ENCODE peak calls at places on chromosomes 13 and 19, in six cellular contexts. W is HepG2, C is H1, T is GM12878, N is K562, K is GM12892. A is an unnamed sample.

GRCh38 chr13:28754698-28755545 is 36.2 kb upstream of the SLC46A3 start:
- DNase-seq in N (peak; percentile 28), C (no peak), K (no peak), T (no peak), W (peak; percentile 11), A (no peak)

GRCh38 chr19:48341006-48341405 is 15.7 kb downstream of the EMP3 start:
- DNase-seq in T (no peak), C (no peak), W (no peak), N (no peak), K (no peak), A (no peak)

GRCh38 chr13:31790992-31791391 is 51.7 kb downstream of the RXFP2 start:
- DNase-seq in K (no peak), W (no peak), T (no peak), N (no peak), C (no peak), A (no peak)

GRCh38 chr13:110916671-110917142 is 1.8 kb upstream of the ANKRD10 start:
- DNase-seq in N (no peak), K (no peak), T (no peak), C (no peak), W (no peak), A (no peak)

GRCh38 chr19:19900574-19901444 is at the start of gene ZNF93:
- DNase-seq in T (peak; percentile 88), C (peak; percentile 95), N (peak; percentile 95), W (peak; percentile 59), K (peak; percentile 54), A (peak; percentile 57)

GRCh38 chr13:41995946-41996345 is 35.0 kb upstream of the VWA8 start:
- DNase-seq in W (peak; percentile 4), C (no peak), N (peak; percentile 79), T (no peak), K (no peak), A (no peak)

GRCh38 chr19:48190288-48191284 is 20.1 kb downstream of the ZSWIM9 start:
- DNase-seq in N (peak; percentile 94), T (no peak), K (peak; percentile 55), C (peak; percentile 91), W (peak; percentile 29), A (no peak)

GRCh38 chr19:44585371-44586141 is 27.8 kb upstream of the IGSF23 start:
- DNase-seq in T (no peak), N (no peak), C (no peak), W (no peak), K (no peak), A (no peak)

GRCh38 chr13:113534236-113534860 is 43.8 kb upstream of the DCUN1D2 start:
- DNase-seq in T (no peak), N (no peak), C (no peak), K (no peak), W (no peak), A (no peak)

GRCh38 chr13:19794552-19795143 is 11.9 kb upstream of the PSPC1 start:
- DNase-seq in C (peak; percentile 19), K (no peak), N (no peak), W (no peak), T (no peak), A (no peak)

GRCh38 chr19:30802424-30803013 is 430.3 kb downstream of the ZNF536 start:
- DNase-seq in K (no peak), W (no peak), C (no peak), N (no peak), T (no peak), A (no peak)

GRCh38 chr19:44476559-44477408 is 23.5 kb downstream of the ZNF180 start:
- DNase-seq in N (no peak), W (peak; percentile 16), K (no peak), T (no peak), C (no peak), A (no peak)

GRCh38 chr19:47157455-47158321 is 27.1 kb downstream of the SAE1 start:
- DNase-seq in N (peak; percentile 15), W (no peak), T (no peak), C (peak; percentile 66), K (no peak), A (no peak)

GRCh38 chr13:33394294-33394932 is 108.9 kb upstream of the STARD13 start:
- DNase-seq in N (no peak), K (no peak), T (no peak), W (no peak), C (no peak), A (no peak)

GRCh38 chr13:33383724-33384577 is 98.4 kb upstream of the STARD13 start:
- DNase-seq in N (no peak), C (no peak), K (no peak), W (no peak), T (no peak), A (no peak)

GRCh38 chr13:33392794-33393371 is 107.3 kb upstream of the STARD13 start:
- DNase-seq in K (no peak), T (no peak), W (no peak), C (no peak), N (no peak), A (no peak)

DNA sequence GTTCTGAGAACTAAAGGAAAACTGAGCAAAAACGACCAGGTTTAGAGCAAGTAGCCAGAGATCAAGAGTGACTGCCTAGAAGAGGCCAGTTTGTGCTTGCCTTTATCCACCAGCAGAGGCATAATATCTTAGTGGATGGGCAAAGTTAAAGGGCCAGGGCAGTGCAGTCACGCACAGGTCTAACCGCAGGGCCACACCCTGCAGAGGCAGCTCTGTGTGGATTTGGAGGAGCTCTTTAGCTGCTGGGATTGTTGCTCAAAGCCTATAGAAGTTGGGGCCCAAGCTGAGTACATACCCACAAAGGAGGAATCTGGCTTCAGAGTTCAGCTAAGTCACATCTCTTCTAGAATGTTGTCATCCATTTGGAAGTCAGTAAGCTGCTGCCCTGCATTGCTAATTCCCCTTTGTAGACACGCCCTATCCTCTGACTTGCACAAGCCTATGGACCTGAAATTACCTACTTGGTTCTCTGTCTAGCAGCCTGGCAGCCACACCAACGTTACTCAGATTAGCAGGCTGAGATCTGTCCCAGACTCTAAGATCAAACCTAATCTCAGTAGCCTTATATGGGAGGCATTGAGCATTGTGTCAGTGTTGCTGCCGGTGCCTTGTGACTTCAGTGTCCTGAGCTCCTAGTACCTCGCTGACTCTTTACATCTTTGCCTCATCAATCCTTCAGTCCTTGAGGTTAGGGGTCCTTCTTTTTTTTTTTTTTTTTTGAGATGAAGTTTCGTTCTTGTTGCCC is 102.9 kb upstream of the STARD13 start:
- DNase-seq in N (no peak), K (no peak), T (no peak), C (no peak), W (no peak), A (no peak)
- TF ChIP-seq TAF1 in N (no peak), K (no peak), T (no peak), C (no peak), W (no peak), A (no peak)

GRCh38 chr13:44141725-44142539 is 231.7 kb upstream of the SERP2 start:
- DNase-seq in K (peak; percentile 96), T (peak; percentile 31), W (peak; percentile 89), N (peak; percentile 98), C (peak; percentile 78), A (peak; percentile 96)
- TF ChIP-seq POLR2A in K (peak; percentile 77), T (peak; percentile 96), W (peak; percentile 92), N (peak; percentile 77), C (peak; percentile 95), A (peak; percentile 39)

GRCh38 chr13:44879452-44880058 is 109.7 kb downstream of the NUFIP1 start:
- DNase-seq in K (no peak), N (no peak), C (no peak), W (no peak), T (peak; percentile 8), A (no peak)
- TF ChIP-seq TAF1 in K (no peak), N (no peak), C (no peak), W (no peak), T (no peak), A (no peak)

DNA sequence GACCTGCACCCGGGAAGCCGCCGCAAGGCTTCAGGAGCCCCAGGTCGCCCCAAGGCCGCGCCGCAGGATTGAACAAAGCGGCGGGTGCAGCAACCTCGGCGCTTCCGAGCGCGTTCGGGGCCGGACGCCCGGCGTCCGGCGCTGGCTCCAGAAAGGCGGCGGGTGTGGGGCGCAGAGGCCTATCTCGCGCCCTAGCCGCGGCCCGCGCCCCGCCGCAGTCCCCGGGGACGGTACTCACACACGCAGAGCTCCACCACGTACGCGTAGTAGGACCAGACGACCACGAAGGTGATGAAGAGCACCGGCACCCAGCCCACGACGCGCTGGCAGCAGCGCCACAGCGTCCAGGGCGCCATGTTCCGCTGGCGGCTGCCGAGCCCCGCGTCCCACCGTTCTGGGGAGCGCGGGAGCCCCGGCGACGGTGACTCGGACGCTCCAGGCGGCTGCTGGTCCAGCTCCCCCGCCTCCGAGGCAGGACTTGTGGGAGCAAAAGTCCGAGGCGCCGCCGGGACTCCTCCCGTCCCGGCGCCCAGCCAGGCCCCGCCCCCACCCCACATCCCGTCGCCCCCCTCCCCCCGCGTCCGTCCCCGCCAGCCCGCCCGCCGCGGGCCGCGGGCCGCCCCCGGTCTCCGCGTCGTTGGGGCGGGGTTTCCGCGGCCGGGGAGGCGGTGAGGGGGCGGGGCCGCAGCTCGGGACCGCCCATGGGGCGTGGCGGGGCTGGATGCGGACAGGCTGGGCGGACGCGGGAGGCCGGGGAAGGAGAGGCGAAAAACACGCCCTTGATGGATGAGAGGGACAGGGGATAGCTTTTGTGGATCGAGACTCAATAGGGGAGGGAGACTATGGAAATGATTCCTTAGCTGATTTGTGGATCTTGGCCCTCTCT is at the start of gene ZDHHC20:
- DNase-seq in W (peak; percentile 72), T (no peak), C (peak; percentile 46), K (peak; percentile 83), N (peak; percentile 94), A (peak; percentile 86)
- TF ChIP-seq POLR2A in W (peak; percentile 90), T (peak; percentile 85), C (peak; percentile 38), K (peak; percentile 74), N (peak; percentile 67), A (no peak)

GRCh38 chr19:1236566-1236965 is 1.2 kb downstream of the CBARP start:
- DNase-seq in K (no peak), T (no peak), C (no peak), N (no peak), W (no peak), A (no peak)
- TF ChIP-seq TAF1 in K (no peak), T (no peak), C (no peak), N (no peak), W (no peak), A (no peak)

GRCh38 chr19:17260842-17261325 is 3.7 kb downstream of the USHBP1 start:
- DNase-seq in T (no peak), K (peak; percentile 95), C (peak; percentile 90), N (peak; percentile 91), W (peak; percentile 82), A (peak; percentile 95)
- TF ChIP-seq POLR2A in T (no peak), K (no peak), C (no peak), N (peak; percentile 37), W (no peak), A (no peak)